ENCODE peak calls at places on chromosomes 6 and 20, in ten cellular contexts. V is left ventricle myocardium superior; X is stimulated activated CD4-positive, alpha-beta T cell treated with anti-CD3 and anti-CD28 coated beads, Interleukin-4, amount 100 ng/mL, for 48 hours; Z is stimulated activated CD8-positive, alpha-beta memory T cell treated with anti-CD3 and anti-CD28 coated beads, Interleukin-2, amount 100 ng/mL, for 1 hour; T is fibroblast of the conjunctiva; F is iris pigment epithelial cell; B is activated effector memory CD4-positive, alpha-beta T cell treated with Interleukin-2 at 50 U/mL for 16 hours; U is renal cortical epithelial cell; P is left cardiac atrium; Y is globus pallidus. E is an unnamed sample.

GRCh38 chr20:36483919-36484808 is 57.2 kb upstream of the MYL9 start:
- DNase-seq in V (no peak), X (no peak), Z (no peak), T (no peak), F (peak), B (no peak), U (peak), P (no peak), Y (no peak), E (no peak)

GRCh38 chr6:69421270-69421669 is 375.5 kb downstream of the LMBRD1 start:
- DNase-seq in V (no peak), X (no peak), Z (no peak), T (no peak), F (no peak), B (no peak), U (no peak), P (no peak), Y (no peak), E (no peak)

GRCh38 chr6:79078057-79078969 is at the start of gene PHIP:
- DNase-seq in V (peak), X (peak), Z (peak), T (peak), F (peak), B (peak), U (peak), P (peak), Y (peak), E (peak)

GRCh38 chr6:150006961-150007464 is 18.3 kb downstream of the RAET1L start:
- DNase-seq in V (no peak), X (peak), Z (no peak), T (no peak), F (peak), B (no peak), U (no peak), P (no peak), Y (no peak), E (no peak)

GRCh38 chr6:147099974-147100373 is 104.2 kb upstream of the STXBP5 start:
- DNase-seq in V (no peak), X (no peak), Z (no peak), T (peak), F (peak), B (no peak), U (no peak), P (no peak), Y (no peak), E (no peak)

GRCh38 chr20:49482621-49483017 is at the start of gene KCNB1:
- DNase-seq in V (peak), X (peak), Z (no peak), T (peak), F (peak), B (peak), U (no peak), P (peak), Y (peak), E (peak)

GRCh38 chr6:18090349-18090786 is 32.1 kb downstream of the NHLRC1 start:
- DNase-seq in V (no peak), X (no peak), Z (no peak), T (no peak), F (no peak), B (no peak), U (no peak), P (no peak), Y (no peak), E (no peak)

GRCh38 chr20:51767018-51767866 is 948 bp downstream of the ATP9A start:
- DNase-seq in V (peak), X (peak), Z (peak), T (no peak), F (peak), B (no peak), U (peak), P (peak), Y (peak), E (peak)

GRCh38 chr6:3841711-3842565 is 7.2 kb upstream of the FAM50B start:
- DNase-seq in V (peak), X (no peak), Z (no peak), T (no peak), F (peak), B (no peak), U (peak), P (no peak), Y (no peak), E (peak)

GRCh38 chr6:158475344-158476302 is 84.3 kb upstream of the TMEM181 start:
- DNase-seq in V (no peak), X (no peak), Z (no peak), T (no peak), F (peak), B (no peak), U (peak), P (no peak), Y (no peak), E (no peak)

GRCh38 chr6:122696853-122697252 is 82.7 kb upstream of the FABP7 start:
- DNase-seq in V (no peak), X (no peak), Z (no peak), T (no peak), F (peak), B (no peak), U (peak), P (no peak), Y (no peak), E (no peak)

GRCh38 chr20:62300319-62300718 is 2.5 kb upstream of the ADRM1 start:
- DNase-seq in V (no peak), X (no peak), Z (no peak), T (no peak), F (no peak), B (no peak), U (no peak), P (no peak), Y (no peak), E (no peak)

GRCh38 chr6:152207915-152208714 is 400.6 kb downstream of the ESR1 start:
- DNase-seq in V (no peak), X (no peak), Z (no peak), T (no peak), F (no peak), B (no peak), U (no peak), P (no peak), Y (no peak), E (no peak)

GRCh38 chr6:168189679-168190405 is 110.8 kb upstream of the FRMD1 start:
- DNase-seq in V (no peak), X (no peak), Z (no peak), T (no peak), F (no peak), B (no peak), U (no peak), P (no peak), Y (no peak), E (peak)

GRCh38 chr6:118294906-118295305 is 253.2 kb upstream of the PLN start:
- DNase-seq in V (no peak), X (no peak), Z (no peak), T (no peak), F (no peak), B (no peak), U (no peak), P (no peak), Y (no peak), E (no peak)

GRCh38 chr20:10848810-10849370 is 175.1 kb upstream of the JAG1 start:
- DNase-seq in V (peak), X (no peak), Z (no peak), T (peak), F (peak), B (no peak), U (peak), P (peak), Y (no peak), E (no peak)

GRCh38 chr6:27825025-27825823 is 87.0 kb downstream of the OR2B2 start:
- DNase-seq in V (no peak), X (no peak), Z (no peak), T (no peak), F (peak), B (no peak), U (no peak), P (no peak), Y (no peak), E (no peak)

GRCh38 chr6:24864345-24864744 is 65.6 kb upstream of the ARMH2 start:
- DNase-seq in V (no peak), X (no peak), Z (no peak), T (no peak), F (peak), B (no peak), U (no peak), P (no peak), Y (no peak), E (no peak)

GRCh38 chr20:17611540-17612286 is 41.8 kb downstream of the DSTN start:
- DNase-seq in V (no peak), X (no peak), Z (no peak), T (no peak), F (peak), B (no peak), U (no peak), P (peak), Y (no peak), E (peak)

GRCh38 chr6:137832110-137832509 is 34.9 kb upstream of the TNFAIP3 start:
- DNase-seq in V (no peak), X (no peak), Z (no peak), T (peak), F (peak), B (no peak), U (peak), P (no peak), Y (no peak), E (no peak)

GRCh38 chr20:19738936-19739335 is 19.1 kb upstream of the RIN2 start:
- DNase-seq in V (no peak), X (no peak), Z (no peak), T (no peak), F (no peak), B (no peak), U (no peak), P (no peak), Y (no peak), E (no peak)

GRCh38 chr6:121838842-121839241 is 403.4 kb downstream of the GJA1 start:
- DNase-seq in V (peak), X (no peak), Z (no peak), T (no peak), F (peak), B (no peak), U (peak), P (peak), Y (no peak), E (no peak)

GRCh38 chr6:88599561-88599960 is 363.9 kb downstream of the RNGTT start:
- DNase-seq in V (no peak), X (no peak), Z (no peak), T (no peak), F (no peak), B (no peak), U (no peak), P (no peak), Y (no peak), E (no peak)

GRCh38 chr20:2610941-2611720 is 41.3 kb upstream of the NOP56 start:
- DNase-seq in V (no peak), X (no peak), Z (no peak), T (no peak), F (no peak), B (no peak), U (no peak), P (no peak), Y (no peak), E (no peak)

GRCh38 chr6:149895702-149896310 is 2.1 kb downstream of the RAET1E start:
- DNase-seq in V (no peak), X (no peak), Z (no peak), T (no peak), F (peak), B (peak), U (peak), P (peak), Y (no peak), E (no peak)

GRCh38 chr6:157218371-157219198 is 104.7 kb downstream of the TMEM242 start:
- DNase-seq in V (no peak), X (no peak), Z (no peak), T (no peak), F (no peak), B (no peak), U (no peak), P (no peak), Y (no peak), E (no peak)

E was measured in left lobe of liver.